ENCODE peak calls at places on chromosomes 13 and 19, in six cellular contexts. A is MM.1S, R is HCEC 1CT, K is RPMI7951, P is esophagus squamous epithelium, F is adipocyte. V is an unnamed sample.
A peak's percentile ranks its signal among the peaks of the same experiment; 100 is the strongest.

GRCh38 chr19:19214892-19215291 is 3.1 kb downstream of the NCAN start:
- DNase-seq in F (peak; percentile 54), K (peak; percentile 47), A (peak; percentile 18), R (no peak), P (no peak), V (peak; percentile 66)

GRCh38 chr13:21218351-21219043 is 42.0 kb downstream of the MRPL57 start:
- DNase-seq in A (peak; percentile 89), K (peak; percentile 12), P (no peak), F (no peak), R (no peak), V (no peak)

GRCh38 chr19:46365561-46365960 is 18.7 kb downstream of the PPP5C start:
- DNase-seq in A (no peak), F (no peak), R (no peak), P (no peak), K (no peak), V (no peak)

GRCh38 chr13:88979465-88980180 is 1308.5 kb downstream of the SLITRK5 start:
- DNase-seq in K (no peak), F (no peak), P (no peak), A (peak; percentile 6), R (peak; percentile 42), V (no peak)

GRCh38 chr19:16273005-16273404 is 51.6 kb upstream of the KLF2 start:
- DNase-seq in A (no peak), K (no peak), R (no peak), F (no peak), P (no peak), V (peak; percentile 60)

GRCh38 chr13:82833928-82834327 is 1048.3 kb downstream of the SLITRK1 start:
- DNase-seq in P (no peak), R (peak; percentile 63), A (no peak), K (no peak), F (peak; percentile 59), V (peak; percentile 23)

GRCh38 chr13:64371045-64371444 is 2859.1 kb downstream of the PCDH9 start:
- DNase-seq in A (peak; percentile 37), K (peak; percentile 50), R (no peak), F (peak; percentile 6), P (no peak), V (peak; percentile 4)

GRCh38 chr19:18915639-18916038 is 3.5 kb downstream of the COPE start:
- DNase-seq in R (peak; percentile 36), P (no peak), A (peak; percentile 53), K (peak; percentile 51), F (peak; percentile 35), V (peak; percentile 49)

GRCh38 chr13:49549289-49549688 is 36.1 kb downstream of the RCBTB1 start:
- DNase-seq in P (no peak), K (no peak), R (no peak), F (no peak), A (no peak), V (no peak)

GRCh38 chr13:35460061-35460460 is 16.4 kb downstream of the MAB21L1 start:
- DNase-seq in P (no peak), A (no peak), F (peak; percentile 44), R (no peak), K (no peak), V (no peak)

GRCh38 chr13:74299688-74300087 is 165.5 kb upstream of the KLF12 start:
- DNase-seq in R (no peak), P (no peak), F (no peak), K (no peak), A (no peak), V (no peak)

GRCh38 chr13:114078501-114079451 is 53.6 kb downstream of the RASA3 start:
- DNase-seq in P (no peak), F (peak; percentile 55), A (no peak), K (no peak), R (peak; percentile 69), V (peak; percentile 90)

GRCh38 chr13:98143601-98144500 is 957 bp downstream of the FARP1 start:
- DNase-seq in K (peak; percentile 69), P (no peak), R (peak; percentile 44), A (peak; percentile 9), F (peak; percentile 79), V (peak; percentile 59)

GRCh38 chr19:44737238-44738160 is 11.0 kb upstream of the BCL3 start:
- DNase-seq in P (no peak), F (no peak), R (no peak), A (no peak), K (peak; percentile 73), V (no peak)

GRCh38 chr13:99018418-99019180 is 40.7 kb upstream of the DOCK9 start:
- DNase-seq in F (peak; percentile 70), R (peak; percentile 54), A (no peak), P (no peak), K (peak; percentile 54), V (peak; percentile 42)

GRCh38 chr13:113794764-113795173 is 35.7 kb downstream of the TMEM255B start:
- DNase-seq in K (no peak), A (no peak), F (no peak), R (no peak), P (no peak), V (no peak)

GRCh38 chr13:114007566-114007965 is 33.7 kb upstream of the C13orf46 start:
- DNase-seq in P (no peak), F (no peak), R (no peak), A (no peak), K (no peak), V (no peak)

GRCh38 chr13:85565652-85566051 is 233.6 kb downstream of the SLITRK6 start:
- DNase-seq in P (no peak), K (no peak), R (no peak), F (peak; percentile 56), A (no peak), V (no peak)

GRCh38 chr19:17097593-17098126 is 22.1 kb downstream of the MYO9B start:
- DNase-seq in R (peak; percentile 62), P (no peak), K (peak; percentile 79), F (peak; percentile 70), A (no peak), V (peak; percentile 36)

V was measured in GM03348.